ENCODE peak calls at places on chromosome 4, in four cellular contexts. Y is K562, P is HepG2, R is H1. X is an unnamed sample.

GRCh38 chr4:57077550-57078311 is 32.5 kb downstream of the IGFBP7 start:
- DNase-seq in Y (no peak), P (peak), R (no peak), X (no peak)

GRCh38 chr4:89586864-89587263 is 250.1 kb downstream of the SNCA start:
- DNase-seq in Y (no peak), P (no peak), R (no peak), X (no peak)

GRCh38 chr4:117400039-117400835 is 314.9 kb upstream of the TRAM1L1 start:
- DNase-seq in Y (no peak), P (peak), R (no peak), X (no peak)

GRCh38 chr4:26325191-26325590 is 4.4 kb downstream of the RBPJ start:
- DNase-seq in Y (peak), P (peak), R (no peak), X (no peak)

GRCh38 chr4:86834901-86835300 is 14.3 kb downstream of the SLC10A6 start:
- DNase-seq in Y (no peak), P (no peak), R (no peak), X (no peak)

GRCh38 chr4:129453524-129453923 is 357.6 kb downstream of the C4orf33 start:
- DNase-seq in Y (no peak), P (no peak), R (no peak), X (no peak)

GRCh38 chr4:7782783-7783182 is 156.9 kb downstream of the AFAP1 start:
- DNase-seq in Y (no peak), P (no peak), R (no peak), X (no peak)

GRCh38 chr4:116016201-116016600 is 902.8 kb upstream of the NDST4 start:
- DNase-seq in Y (no peak), P (no peak), R (no peak), X (no peak)

GRCh38 chr4:92163348-92163747 is 140.4 kb upstream of the GRID2 start:
- DNase-seq in Y (no peak), P (no peak), R (no peak), X (no peak)

GRCh38 chr4:162015090-162015489 is 148.7 kb downstream of the FSTL5 start:
- DNase-seq in Y (no peak), P (no peak), R (no peak), X (no peak)

GRCh38 chr4:83009529-83009928 is 1.1 kb downstream of the LIN54 start:
- DNase-seq in Y (no peak), P (no peak), R (no peak), X (no peak)

GRCh38 chr4:43264730-43265129 is 372.2 kb downstream of the GRXCR1 start:
- DNase-seq in Y (no peak), P (no peak), R (no peak), X (no peak)

GRCh38 chr4:5827108-5828004 is 65.5 kb downstream of the CRMP1 start:
- DNase-seq in Y (no peak), P (no peak), R (no peak), X (no peak)

GRCh38 chr4:76588268-76588667 is 153.2 kb downstream of the SHROOM3 start:
- DNase-seq in Y (no peak), P (no peak), R (no peak), X (no peak)

GRCh38 chr4:99100876-99101275 is 12.3 kb upstream of the ADH5 start:
- DNase-seq in Y (no peak), P (no peak), R (no peak), X (no peak)

GRCh38 chr4:60389636-60390035 is 810.5 kb upstream of the ADGRL3 start:
- DNase-seq in Y (no peak), P (no peak), R (no peak), X (no peak)

GRCh38 chr4:27272264-27272663 is 411.6 kb downstream of the STIM2 start:
- DNase-seq in Y (no peak), P (no peak), R (no peak), X (no peak)

GRCh38 chr4:137896221-137896737 is 345.9 kb downstream of the SLC7A11 start:
- DNase-seq in Y (no peak), P (no peak), R (no peak), X (no peak)

GRCh38 chr4:56618734-56619133 is 62.4 kb downstream of the HOPX start:
- DNase-seq in Y (no peak), P (no peak), R (no peak), X (no peak)

GRCh38 chr4:161704653-161705052 is 459.1 kb downstream of the FSTL5 start:
- DNase-seq in Y (peak), P (no peak), R (no peak), X (no peak)

GRCh38 chr4:72525938-72526337 is 43.1 kb downstream of the ADAMTS3 start:
- DNase-seq in Y (no peak), P (no peak), R (no peak), X (no peak)

GRCh38 chr4:43352859-43353258 is 460.3 kb downstream of the GRXCR1 start:
- DNase-seq in Y (no peak), P (no peak), R (no peak), X (no peak)

GRCh38 chr4:63529581-63529980 is 879.7 kb downstream of the TECRL start:
- DNase-seq in Y (no peak), P (no peak), R (no peak), X (no peak)

GRCh38 chr4:172683016-172683415 is 485.6 kb upstream of the GALNT7 start:
- DNase-seq in Y (no peak), P (no peak), R (no peak), X (no peak)

DNA sequence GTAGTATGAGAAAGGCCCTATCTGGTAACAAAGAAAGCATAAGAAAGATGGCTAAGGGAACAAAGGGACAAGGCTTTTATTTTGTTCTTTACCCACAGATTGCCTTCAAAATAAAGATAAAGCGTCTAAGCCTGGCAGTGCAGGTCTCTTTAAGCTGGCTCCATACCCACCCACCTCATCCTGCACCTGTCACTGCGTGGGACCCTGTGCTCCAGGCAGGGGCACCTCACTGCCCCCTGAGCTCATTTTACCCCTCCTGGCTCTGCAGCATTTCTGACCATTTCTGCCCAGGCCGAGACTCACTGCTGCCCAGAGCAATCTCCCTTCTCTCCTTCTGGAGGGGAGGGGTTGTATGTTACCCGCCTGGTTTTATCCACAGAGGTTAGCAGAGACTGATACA is 1.7 kb upstream of the CYP4V2 start:
- DNase-seq in Y (no peak), P (no peak), R (no peak), X (no peak)
- TF ChIP-seq KDM1A in Y (no peak), P (no peak), R (no peak), X (no peak)

GRCh38 chr4:184474261-184475095 is at the start of gene IRF2:
- DNase-seq in Y (peak), P (peak), R (peak), X (peak)

GRCh38 chr4:184475096-184475461 is 729 bp upstream of the IRF2 start:
- DNase-seq in Y (peak), P (no peak), R (no peak), X (no peak)

GRCh38 chr4:184472540-184473264 is 1.6 kb downstream of the IRF2 start:
- DNase-seq in Y (peak), P (peak), R (no peak), X (no peak)

GRCh38 chr4:184473265-184473514 is 1.2 kb downstream of the IRF2 start:
- DNase-seq in Y (peak), P (no peak), R (no peak), X (no peak)

GRCh38 chr4:184473515-184474260 is 662 bp downstream of the IRF2 start:
- DNase-seq in Y (peak), P (no peak), R (no peak), X (no peak)
- TF ChIP-seq ATF3 in Y (no peak), P (no peak), R (no peak), X (no peak)

DNA sequence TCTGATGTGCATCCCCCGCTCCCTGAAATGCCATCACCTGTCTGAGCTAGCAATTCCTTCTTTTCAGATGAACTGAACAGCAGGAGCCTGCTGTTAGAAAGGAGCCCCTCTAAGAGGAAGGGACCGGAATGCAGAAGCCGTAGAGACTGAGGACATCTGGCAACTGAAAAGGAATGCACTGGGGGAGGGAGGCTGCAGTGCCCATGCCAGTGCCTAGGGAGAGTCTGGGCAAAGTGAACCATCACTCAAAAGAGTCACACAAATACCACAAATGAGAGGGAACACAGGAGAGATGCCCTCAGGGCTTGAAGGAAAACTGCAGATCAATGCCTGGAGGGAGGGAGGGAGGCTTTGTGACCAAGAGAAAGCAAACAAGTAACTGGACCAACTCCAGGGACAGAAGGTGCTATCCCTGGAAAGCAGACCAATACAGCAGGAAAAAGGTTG is 93.9 kb upstream of the CBR4 start:
- DNase-seq in Y (no peak), P (no peak), R (peak), X (no peak)
- TF ChIP-seq KDM1A in Y (no peak), P (no peak), R (peak), X (no peak)

DNA sequence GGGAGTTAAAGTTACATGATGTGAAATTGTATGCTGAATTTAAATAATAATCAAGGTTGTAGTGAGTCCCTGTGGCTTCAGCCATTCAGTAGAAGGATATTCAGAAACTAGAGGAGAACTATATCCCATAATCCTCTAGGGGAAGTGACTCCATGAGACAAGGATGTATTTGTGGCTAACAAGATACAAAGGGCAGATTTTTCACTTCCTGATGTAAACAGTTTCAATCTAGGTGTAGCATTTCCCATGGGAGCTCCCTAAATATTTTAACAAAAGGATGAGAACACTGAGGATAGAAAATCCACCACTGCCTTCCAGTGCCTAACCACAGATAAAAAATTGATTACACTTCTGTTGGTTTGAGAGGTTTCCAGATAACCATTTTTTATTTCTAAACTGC is 435.4 kb upstream of the TENM3 start:
- DNase-seq in Y (no peak), P (no peak), R (no peak), X (no peak)
- TF ChIP-seq ATF3 in Y (no peak), P (no peak), R (no peak), X (no peak)

DNA sequence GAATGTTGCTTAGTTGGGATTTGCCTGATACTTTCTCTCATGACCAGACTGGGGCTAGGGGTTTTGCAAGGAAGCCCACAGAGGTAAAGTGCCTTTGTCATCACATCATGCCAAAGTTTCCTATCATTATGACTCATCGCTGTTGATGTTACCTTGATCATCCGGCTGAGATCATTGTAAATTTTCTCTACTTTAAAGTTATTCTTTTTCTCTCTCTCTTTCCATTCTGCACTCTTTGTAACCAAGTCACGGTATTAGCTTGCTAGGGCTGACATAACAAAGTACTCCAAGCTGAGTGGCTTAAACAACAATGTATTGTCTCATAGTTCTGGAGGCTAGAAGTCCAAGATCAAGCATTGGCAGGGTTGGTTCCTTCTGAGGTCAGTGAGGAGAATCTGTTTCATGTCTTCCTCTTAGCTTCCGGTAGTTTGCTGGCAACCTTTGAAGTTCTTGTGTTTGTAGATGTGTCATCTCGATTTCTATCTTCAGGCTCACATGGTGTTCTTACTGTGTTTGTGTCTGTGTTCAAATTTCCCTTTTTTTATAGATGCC is 113.0 kb downstream of the DTHD1 start:
- DNase-seq in Y (no peak), P (peak), R (no peak), X (peak)
- TF ChIP-seq KDM1A in Y (no peak), P (no peak), R (no peak), X (no peak)

DNA sequence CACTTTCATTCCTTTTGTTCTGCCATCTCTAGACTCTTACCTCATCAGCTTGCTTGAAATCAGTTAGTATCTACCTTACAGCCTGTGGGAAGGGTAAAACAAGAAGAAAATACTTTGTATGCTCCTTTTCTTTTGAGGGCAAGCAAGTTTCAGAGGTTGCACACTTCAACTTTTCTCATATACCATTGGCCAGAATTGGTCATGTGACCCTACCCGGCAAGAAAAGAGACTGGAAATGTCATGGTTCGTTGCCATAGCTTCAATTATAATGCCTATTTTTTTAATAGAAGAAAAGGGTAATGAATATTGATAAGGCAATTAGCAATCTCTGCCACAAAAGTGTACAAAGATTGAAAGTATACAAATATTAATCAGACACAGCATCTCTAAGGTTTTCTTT is 346.7 kb upstream of the TACR3 start:
- DNase-seq in Y (no peak), P (no peak), R (no peak), X (no peak)
- TF ChIP-seq ATF3 in Y (no peak), P (no peak), R (no peak), X (no peak)

X was measured in GM12878.